ENCODE peak calls at places on chromosomes 5 and 9, in ten cellular contexts. P is stimulated activated CD8-positive, alpha-beta memory T cell treated with anti-CD3 and anti-CD28 coated beads, Interleukin-2, amount 100 ng/mL, for 1 hour; V is stimulated activated CD4-positive, alpha-beta T cell treated with anti-CD3 and anti-CD28 coated beads, Interleukin-15, amount 100 ng/mL, for 24 hours; Z is NCI-H1092 treated with DMSO at 0.1 percent for 48 hours; E is NCI-H1930; O is GM20000; L is AG20443; A is HCT116; R is neuronal stem cell; T is effector memory CD8-positive, alpha-beta T cell. H is an unnamed sample.

GRCh38 chr5:169013846-169014245 is 287.1 kb downstream of the SLIT3 start:
- DNase-seq in P (no peak), V (no peak), Z (no peak), E (no peak), O (no peak), L (no peak), A (no peak), R (no peak), T (no peak), H (peak)

GRCh38 chr5:151480859-151481258 is 33.5 kb downstream of the SLC36A1 start:
- DNase-seq in P (no peak), V (no peak), Z (no peak), E (no peak), O (no peak), L (peak), A (no peak), R (no peak), T (no peak), H (no peak)

GRCh38 chr9:87112656-87113055 is 165.3 kb upstream of the GAS1 start:
- DNase-seq in P (no peak), V (no peak), Z (no peak), E (no peak), O (no peak), L (peak), A (no peak), R (no peak), T (no peak), H (no peak)

GRCh38 chr9:77953590-77953989 is 78.0 kb downstream of the GNAQ start:
- DNase-seq in P (no peak), V (no peak), Z (peak), E (no peak), O (no peak), L (no peak), A (no peak), R (no peak), T (no peak), H (no peak)

GRCh38 chr5:129171194-129171944 is 76.8 kb downstream of the ISOC1 start:
- DNase-seq in P (no peak), V (no peak), Z (no peak), E (no peak), O (no peak), L (no peak), A (no peak), R (no peak), T (no peak), H (no peak)

GRCh38 chr5:1255081-1255561 is 29.9 kb downstream of the SLC6A18 start:
- DNase-seq in P (peak), V (peak), Z (no peak), E (no peak), O (no peak), L (no peak), A (no peak), R (no peak), T (peak), H (no peak)

GRCh38 chr5:9947231-9947693 is 302.4 kb downstream of the ATPSCKMT start:
- DNase-seq in P (no peak), V (no peak), Z (no peak), E (no peak), O (no peak), L (no peak), A (no peak), R (no peak), T (no peak), H (no peak)

GRCh38 chr9:107422189-107422802 is 67.3 kb downstream of the KLF4 start:
- DNase-seq in P (no peak), V (peak), Z (peak), E (peak), O (peak), L (peak), A (peak), R (peak), T (no peak), H (peak)

GRCh38 chr5:136655429-136655828 is 290.1 kb upstream of the TRPC7 start:
- DNase-seq in P (no peak), V (no peak), Z (no peak), E (no peak), O (no peak), L (no peak), A (no peak), R (no peak), T (no peak), H (peak)

GRCh38 chr5:81825237-81825636 is 74.3 kb upstream of the SSBP2 start:
- DNase-seq in P (no peak), V (no peak), Z (peak), E (no peak), O (no peak), L (peak), A (no peak), R (no peak), T (no peak), H (peak)

GRCh38 chr5:163705983-163706771 is 200.8 kb downstream of the MAT2B start:
- DNase-seq in P (no peak), V (no peak), Z (no peak), E (no peak), O (no peak), L (peak), A (no peak), R (no peak), T (no peak), H (no peak)

GRCh38 chr5:135433626-135434426 is 13.3 kb downstream of the DCANP1 start:
- DNase-seq in P (no peak), V (no peak), Z (no peak), E (no peak), O (no peak), L (peak), A (no peak), R (no peak), T (no peak), H (no peak)

GRCh38 chr5:57698785-57699184 is 216.2 kb upstream of the ACTBL2 start:
- DNase-seq in P (no peak), V (no peak), Z (no peak), E (no peak), O (no peak), L (no peak), A (peak), R (peak), T (no peak), H (no peak)

GRCh38 chr5:59346987-59347386 is 546.5 kb downstream of the PDE4D start:
- DNase-seq in P (no peak), V (no peak), Z (no peak), E (no peak), O (no peak), L (no peak), A (no peak), R (no peak), T (no peak), H (peak)

GRCh38 chr5:1973391-1974013 is 90.8 kb upstream of the IRX4 start:
- DNase-seq in P (no peak), V (no peak), Z (no peak), E (no peak), O (no peak), L (peak), A (peak), R (peak), T (no peak), H (no peak)

GRCh38 chr9:35910613-35911488 is 1.6 kb downstream of the SPAAR start:
- DNase-seq in P (no peak), V (peak), Z (peak), E (no peak), O (peak), L (peak), A (peak), R (no peak), T (no peak), H (peak)

GRCh38 chr9:35827486-35827885 is 1.0 kb downstream of the FAM221B start:
- DNase-seq in P (no peak), V (no peak), Z (no peak), E (no peak), O (no peak), L (peak), A (no peak), R (no peak), T (no peak), H (no peak)

GRCh38 chr5:74639538-74640449 is 734 bp downstream of the ENC1 start:
- DNase-seq in P (no peak), V (peak), Z (peak), E (no peak), O (peak), L (peak), A (no peak), R (no peak), T (peak), H (peak)

GRCh38 chr5:66981705-66982387 is 214.8 kb downstream of the CD180 start:
- DNase-seq in P (no peak), V (no peak), Z (peak), E (no peak), O (no peak), L (no peak), A (no peak), R (no peak), T (no peak), H (no peak)

GRCh38 chr9:108743901-108744371 is 111.8 kb downstream of the ACTL7B start:
- DNase-seq in P (no peak), V (no peak), Z (no peak), E (no peak), O (no peak), L (peak), A (no peak), R (peak), T (no peak), H (no peak)

GRCh38 chr5:172556971-172557461 is 84.0 kb upstream of the NEURL1B start:
- DNase-seq in P (no peak), V (no peak), Z (peak), E (no peak), O (no peak), L (no peak), A (no peak), R (peak), T (no peak), H (no peak)

GRCh38 chr5:124580925-124581821 is 165.3 kb downstream of the ZNF608 start:
- DNase-seq in P (no peak), V (no peak), Z (no peak), E (no peak), O (no peak), L (no peak), A (no peak), R (peak), T (no peak), H (no peak)

GRCh38 chr5:172940242-172941066 is 18.8 kb upstream of the RPL26L1 start:
- DNase-seq in P (no peak), V (no peak), Z (no peak), E (no peak), O (no peak), L (no peak), A (no peak), R (no peak), T (no peak), H (no peak)

GRCh38 chr5:75964008-75964407 is 119.2 kb upstream of the SV2C start:
- DNase-seq in P (no peak), V (no peak), Z (no peak), E (no peak), O (peak), L (no peak), A (no peak), R (no peak), T (no peak), H (no peak)

GRCh38 chr5:61304611-61305369 is 27.3 kb upstream of the ZSWIM6 start:
- DNase-seq in P (no peak), V (no peak), Z (no peak), E (no peak), O (no peak), L (peak), A (peak), R (no peak), T (no peak), H (peak)

GRCh38 chr5:78533356-78533755 is 115.2 kb downstream of the LHFPL2 start:
- DNase-seq in P (no peak), V (no peak), Z (no peak), E (no peak), O (no peak), L (no peak), A (no peak), R (no peak), T (no peak), H (no peak)

GRCh38 chr5:117943521-117943920 is 1044.8 kb downstream of the DTWD2 start:
- DNase-seq in P (no peak), V (no peak), Z (no peak), E (no peak), O (no peak), L (no peak), A (no peak), R (no peak), T (no peak), H (peak)

GRCh38 chr5:103927739-103928138 is 365.1 kb upstream of the NUDT12 start:
- DNase-seq in P (no peak), V (no peak), Z (no peak), E (no peak), O (no peak), L (no peak), A (no peak), R (no peak), T (no peak), H (no peak)

GRCh38 chr9:133048595-133048994 is 13.2 kb upstream of the CEL start:
- DNase-seq in P (no peak), V (peak), Z (no peak), E (no peak), O (no peak), L (peak), A (peak), R (no peak), T (peak), H (no peak)

GRCh38 chr5:80659111-80659510 is 4.3 kb upstream of the DHFR start:
- DNase-seq in P (no peak), V (no peak), Z (no peak), E (no peak), O (no peak), L (peak), A (no peak), R (no peak), T (no peak), H (no peak)

GRCh38 chr9:26773054-26773453 is 119.5 kb downstream of the CAAP1 start:
- DNase-seq in P (no peak), V (no peak), Z (no peak), E (no peak), O (no peak), L (no peak), A (no peak), R (no peak), T (no peak), H (no peak)

GRCh38 chr5:154410786-154411185 is 35.0 kb upstream of the SAP30L start:
- DNase-seq in P (no peak), V (no peak), Z (no peak), E (no peak), O (no peak), L (no peak), A (no peak), R (no peak), T (no peak), H (no peak)

GRCh38 chr5:167049043-167049663 is 1242.3 kb upstream of the WWC1 start:
- DNase-seq in P (no peak), V (peak), Z (peak), E (peak), O (peak), L (peak), A (peak), R (no peak), T (no peak), H (peak)

GRCh38 chr9:136665111-136665703 is 2.5 kb downstream of the EGFL7 start:
- DNase-seq in P (no peak), V (peak), Z (no peak), E (no peak), O (peak), L (peak), A (no peak), R (peak), T (no peak), H (no peak)

GRCh38 chr5:94440015-94440414 is 178.4 kb downstream of the KIAA0825 start:
- DNase-seq in P (no peak), V (no peak), Z (no peak), E (no peak), O (no peak), L (no peak), A (no peak), R (no peak), T (no peak), H (no peak)

GRCh38 chr5:37247036-37247435 is 2.1 kb downstream of the CPLANE1 start:
- DNase-seq in P (no peak), V (no peak), Z (no peak), E (no peak), O (no peak), L (no peak), A (no peak), R (no peak), T (no peak), H (no peak)

GRCh38 chr5:68122929-68123328 is 92.6 kb upstream of the PIK3R1 start:
- DNase-seq in P (no peak), V (no peak), Z (no peak), E (no peak), O (no peak), L (no peak), A (no peak), R (no peak), T (no peak), H (no peak)

H was measured in H4.